ENCODE peak calls at places on chromosome 12, in six cellular contexts. I, Z, P, V, L and K are unnamed samples.

GRCh38 chr12:63790608-63790945 is 10.9 kb downstream of the RXYLT1 start:
- DNase-seq in I (no peak), Z (no peak), P (no peak), V (no peak), L (no peak), K (no peak)

GRCh38 chr12:24679135-24679534 is 269.8 kb downstream of the BCAT1 start:
- DNase-seq in I (no peak), Z (no peak), P (no peak), V (no peak), L (no peak), K (no peak)

GRCh38 chr12:127539499-127539898 is 727.5 kb upstream of the TMEM132C start:
- DNase-seq in I (no peak), Z (no peak), P (no peak), V (no peak), L (no peak), K (no peak)

GRCh38 chr12:65533177-65533883 is 254.8 kb downstream of the MSRB3 start:
- DNase-seq in I (no peak), Z (no peak), P (no peak), V (no peak), L (no peak), K (no peak)

GRCh38 chr12:93173178-93173957 is 204.4 kb upstream of the NUDT4 start:
- DNase-seq in I (no peak), Z (no peak), P (no peak), V (no peak), L (no peak), K (no peak)

GRCh38 chr12:112116232-112117060 is 7.9 kb upstream of the NAA25 start:
- DNase-seq in I (peak; percentile 69), Z (peak; percentile 82), P (peak; percentile 67), V (no peak), L (no peak), K (no peak)

GRCh38 chr12:88707800-88708199 is 127.5 kb upstream of the KITLG start:
- DNase-seq in I (no peak), Z (no peak), P (no peak), V (no peak), L (no peak), K (no peak)

GRCh38 chr12:67070307-67070600 is 198.9 kb upstream of the CAND1 start:
- DNase-seq in I (no peak), Z (no peak), P (no peak), V (no peak), L (no peak), K (no peak)

GRCh38 chr12:26563555-26563954 is 269.4 kb downstream of the ITPR2 start:
- DNase-seq in I (no peak), Z (no peak), P (no peak), V (no peak), L (no peak), K (no peak)

GRCh38 chr12:32089156-32089950 is 17.3 kb upstream of the BICD1 start:
- DNase-seq in I (no peak), Z (no peak), P (no peak), V (no peak), L (no peak), K (no peak)

GRCh38 chr12:52486166-52487105 is 6.6 kb downstream of the KRT6A start:
- DNase-seq in I (no peak), Z (no peak), P (no peak), V (no peak), L (no peak), K (no peak)

GRCh38 chr12:91566328-91567099 is 383.9 kb upstream of the DCN start:
- DNase-seq in I (no peak), Z (no peak), P (no peak), V (no peak), L (no peak), K (no peak)

GRCh38 chr12:116601524-116601923 is 42.3 kb downstream of the MAP1LC3B2 start:
- DNase-seq in I (no peak), Z (no peak), P (no peak), V (no peak), L (no peak), K (no peak)

GRCh38 chr12:31017535-31017934 is 56.1 kb upstream of the DDX11 start:
- DNase-seq in I (no peak), Z (no peak), P (no peak), V (no peak), L (no peak), K (no peak)

GRCh38 chr12:12628013-12628412 is 16.3 kb downstream of the CREBL2 start:
- DNase-seq in I (no peak), Z (no peak), P (no peak), V (no peak), L (no peak), K (no peak)

GRCh38 chr12:6958609-6959375 is 7.6 kb downstream of the PTPN6 start:
- DNase-seq in I (no peak), Z (peak; percentile 56), P (no peak), V (no peak), L (no peak), K (peak; percentile 59)

GRCh38 chr12:1835178-1836131 is 15.1 kb downstream of the LRTM2 start:
- DNase-seq in I (no peak), Z (no peak), P (no peak), V (no peak), L (no peak), K (peak; percentile 62)

GRCh38 chr12:1834186-1834925 is 14.0 kb downstream of the LRTM2 start:
- DNase-seq in I (no peak), Z (no peak), P (no peak), V (no peak), L (no peak), K (peak; percentile 58)

GRCh38 chr12:1830981-1831930 is 10.9 kb downstream of the LRTM2 start:
- DNase-seq in I (peak; percentile 93), Z (peak; percentile 61), P (peak; percentile 88), V (no peak), L (peak; percentile 37), K (peak; percentile 75)

GRCh38 chr12:1833596-1834028 is 13.2 kb downstream of the LRTM2 start:
- DNase-seq in I (no peak), Z (no peak), P (no peak), V (no peak), L (no peak), K (peak; percentile 53)

DNA sequence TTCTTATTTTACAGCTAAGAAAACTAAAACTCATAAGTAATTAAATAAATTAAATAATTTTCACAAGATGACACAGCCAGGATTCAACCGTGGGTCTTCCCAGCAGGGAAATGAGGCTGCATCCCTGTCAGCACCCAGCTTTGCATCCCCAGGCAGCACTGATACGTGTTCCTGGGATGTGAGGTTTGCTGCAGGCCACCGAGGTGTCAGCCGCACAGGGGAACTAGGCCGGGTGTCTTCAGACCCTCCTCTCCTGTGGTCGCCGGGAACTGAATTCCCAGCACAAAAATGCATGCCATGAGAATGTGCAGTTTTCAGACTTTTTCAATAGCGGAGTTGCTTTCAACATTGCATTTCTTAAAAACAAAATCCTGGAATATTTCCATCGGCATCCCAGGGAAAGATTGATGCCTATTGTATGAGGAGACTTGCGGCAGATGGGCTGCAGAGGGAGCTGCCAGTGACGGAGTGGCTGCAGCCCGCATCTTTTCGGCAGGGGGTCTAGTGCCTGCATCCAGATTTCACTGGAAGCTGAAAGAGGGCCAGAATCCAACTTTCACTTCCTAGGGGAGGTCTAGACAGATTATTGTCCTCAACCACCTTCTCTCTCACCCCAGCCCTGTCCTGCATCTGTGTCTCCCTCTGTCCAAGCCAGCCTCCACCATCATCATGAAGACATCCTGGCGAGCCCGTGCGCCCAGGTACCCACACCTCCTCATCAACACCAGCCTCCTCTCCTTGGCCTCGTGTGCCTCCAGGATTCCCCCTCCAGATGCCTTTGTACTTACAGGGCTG is 12.6 kb downstream of the LRTM2 start:
- DNase-seq in I (no peak), Z (no peak), P (no peak), V (no peak), L (no peak), K (peak; percentile 30)
- TF ChIP-seq CTCF in I (no peak), Z (no peak), P (no peak), V (no peak), L (no peak), K (no peak)

GRCh38 chr12:100578923-100579322 is 5.4 kb downstream of the GAS2L3 start:
- DNase-seq in I (no peak), Z (no peak), P (no peak), V (no peak), L (no peak), K (no peak)

GRCh38 chr12:100579844-100580243 is 6.4 kb downstream of the GAS2L3 start:
- DNase-seq in I (no peak), Z (no peak), P (no peak), V (no peak), L (no peak), K (no peak)

GRCh38 chr12:100584261-100584660 is 10.8 kb downstream of the GAS2L3 start:
- DNase-seq in I (no peak), Z (no peak), P (no peak), V (no peak), L (no peak), K (no peak)
- H3K9me3 ChIP-seq in I (peaks cover 21% of the 10 kb centered on the region), Z (peaks cover 5% of the 10 kb centered on the region), P (no peaks in the 10 kb centered on the region), V (peaks cover 5% of the 10 kb centered on the region), L (peaks cover 12% of the 10 kb centered on the region), K (no peaks in the 10 kb centered on the region)

DNA sequence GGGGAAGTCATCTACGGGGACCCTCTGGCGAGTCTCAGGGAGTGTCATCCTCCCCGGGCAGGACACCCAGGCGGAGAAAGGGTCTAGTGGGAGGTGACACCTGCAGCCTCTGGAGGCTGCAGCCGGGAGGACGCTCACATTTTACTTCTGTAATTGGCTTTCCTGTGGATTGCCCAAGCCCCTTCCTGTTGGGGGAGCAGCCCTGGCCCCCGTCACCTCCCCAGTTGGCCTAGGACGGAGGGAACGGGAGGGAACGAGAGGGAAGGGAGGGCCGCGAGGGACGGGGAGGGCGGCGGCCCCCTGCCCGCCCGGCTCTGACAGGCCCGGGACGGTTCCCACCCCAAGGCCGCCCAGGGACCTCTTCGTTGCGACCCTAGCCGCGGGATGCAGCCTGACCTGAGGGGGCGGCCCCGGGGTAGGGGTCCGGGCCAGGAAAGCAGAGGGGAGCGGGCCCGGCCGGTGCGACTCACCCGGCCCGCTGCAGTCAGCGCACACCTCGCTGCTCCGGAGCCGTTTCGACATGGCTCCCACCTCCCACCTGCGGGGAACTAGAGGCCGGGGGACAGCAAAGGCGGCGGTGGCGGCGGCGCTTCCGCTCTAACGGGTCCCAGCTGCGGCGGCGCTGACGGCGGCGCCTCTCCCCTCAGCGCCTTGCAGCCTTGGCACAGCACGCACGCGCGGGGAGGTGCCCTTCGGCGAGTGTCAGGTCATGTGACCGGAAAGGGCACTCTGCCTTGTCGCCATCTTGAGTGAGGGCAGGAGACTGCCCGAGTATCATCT is at the start of gene GIT2:
- DNase-seq in I (peak; percentile 95), Z (peak; percentile 93), P (peak; percentile 93), V (peak; percentile 85), L (peak; percentile 65), K (peak; percentile 91)
- TF ChIP-seq CTCF in I (no peak), Z (peak; percentile 17), P (no peak), V (no peak), L (no peak), K (no peak)

GRCh38 chr12:34163443-34163842 is 141.1 kb downstream of the ALG10 start:
- DNase-seq in I (no peak), Z (no peak), P (peak; percentile 28), V (no peak), L (no peak), K (no peak)

DNA sequence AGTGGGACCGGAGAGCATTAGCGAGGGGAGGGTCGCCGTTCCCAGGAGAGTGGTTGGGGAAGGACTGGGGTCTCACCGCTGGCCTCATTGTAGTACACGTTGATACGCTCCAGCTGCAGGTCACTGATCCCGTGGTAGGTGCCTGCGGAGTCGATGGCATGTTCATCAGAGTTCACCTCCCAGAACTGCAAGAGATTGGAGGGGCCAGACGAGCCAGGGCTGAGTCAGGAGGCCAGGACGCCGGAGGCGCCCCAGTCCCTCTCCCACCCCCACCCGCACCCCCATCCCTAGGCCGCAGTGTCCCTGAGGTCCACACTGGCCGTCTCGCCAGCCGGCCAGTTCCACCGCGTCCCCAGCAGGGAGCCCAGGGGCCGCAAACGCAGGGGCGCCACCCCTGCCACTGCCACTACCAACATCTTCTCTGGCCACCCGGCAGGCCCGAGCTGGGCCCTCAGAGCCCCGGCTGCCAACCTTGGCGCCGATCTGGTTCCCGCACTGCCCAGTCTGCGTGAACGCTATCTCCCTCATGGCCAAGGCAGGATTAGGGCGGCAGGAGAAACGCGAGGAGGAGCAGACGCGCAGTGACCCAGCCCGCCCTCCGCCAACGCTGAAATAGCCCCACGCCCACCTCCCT is 144.2 kb downstream of the ALG10 start:
- DNase-seq in I (no peak), Z (no peak), P (no peak), V (no peak), L (no peak), K (no peak)
- H3K9me3 ChIP-seq in I (no peaks in the 10 kb centered on the region), Z (no peaks in the 10 kb centered on the region), P (no peaks in the 10 kb centered on the region), V (no peaks in the 10 kb centered on the region), L (peaks cover 52% of the 10 kb centered on the region), K (no peaks in the 10 kb centered on the region)